ENCODE peak calls at places on chromosomes 7 and 10, in five cellular contexts. Z is heart right ventricle, V is MG63, T is adrenal gland, Y is D721Med. H is an unnamed sample.

GRCh38 chr10:126663880-126664279 is 6.6 kb downstream of the C10orf90 start:
- DNase-seq in Z (peak; percentile 17), T (no peak), Y (no peak), V (peak; percentile 72), H (peak; percentile 26)

GRCh38 chr10:70404906-70405824 is 1.2 kb downstream of the EIF4EBP2 start:
- DNase-seq in Z (peak; percentile 86), T (peak; percentile 90), Y (no peak), V (peak; percentile 86), H (peak; percentile 86)

GRCh38 chr7:108109216-108109908 is 20.8 kb downstream of the LAMB4 start:
- DNase-seq in Y (no peak), V (no peak), Z (no peak), T (no peak), H (no peak)

GRCh38 chr10:24396396-24396795 is 187.5 kb downstream of the KIAA1217 start:
- DNase-seq in T (no peak), V (no peak), Y (no peak), Z (no peak), H (no peak)

GRCh38 chr10:101016814-101017213 is 14.1 kb downstream of the PDZD7 start:
- DNase-seq in T (no peak), V (no peak), Z (no peak), Y (no peak), H (no peak)

GRCh38 chr7:117715784-117716445 is 157.3 kb downstream of the CTTNBP2 start:
- DNase-seq in V (peak; percentile 3), Z (no peak), T (peak; percentile 26), Y (no peak), H (no peak)

GRCh38 chr10:86968271-86968993 is at the start of gene ADIRF:
- DNase-seq in Y (no peak), Z (peak; percentile 62), T (peak; percentile 42), V (peak; percentile 89), H (peak; percentile 82)

GRCh38 chr10:21927601-21928000 is 75.9 kb downstream of the DNAJC1 start:
- DNase-seq in Z (no peak), V (no peak), Y (no peak), T (no peak), H (no peak)

GRCh38 chr10:78621183-78621789 is 447.5 kb upstream of the ZMIZ1 start:
- DNase-seq in Z (no peak), V (no peak), T (no peak), Y (no peak), H (no peak)

GRCh38 chr7:97187067-97187466 is 69.6 kb downstream of the SDHAF3 start:
- DNase-seq in V (peak; percentile 23), T (no peak), Z (no peak), Y (no peak), H (no peak)

GRCh38 chr7:13742719-13743640 is 246.5 kb downstream of the ETV1 start:
- DNase-seq in Z (peak; percentile 18), V (peak; percentile 47), T (peak; percentile 36), Y (no peak), H (peak; percentile 48)